ENCODE peak calls at places on chromosomes 4 and X, in five cellular contexts. Y, D, G, J and W are unnamed samples.

GRCh38 chrX:20968996-20969395 is 405.2 kb upstream of the CNKSR2 start:
- DNase-seq in G (no peak), J (no peak), Y (no peak), D (no peak), W (no peak)

GRCh38 chr4:124253080-124253479 is 459.5 kb downstream of the ANKRD50 start:
- DNase-seq in Y (peak), J (no peak), D (peak), G (no peak), W (peak)

GRCh38 chrX:151631822-151632221 is 63.4 kb upstream of the PRRG3 start:
- DNase-seq in G (no peak), D (no peak), Y (no peak), J (no peak), W (no peak)

GRCh38 chr4:152211936-152212675 is 323.8 kb downstream of the FBXW7 start:
- DNase-seq in D (no peak), J (no peak), Y (no peak), G (no peak), W (peak)

GRCh38 chr4:3530663-3531254 is 1.5 kb downstream of the LRPAP1 start:
- DNase-seq in D (no peak), Y (no peak), G (no peak), J (no peak), W (no peak)

GRCh38 chr4:3403104-3403906 is 38.5 kb upstream of the HGFAC start:
- DNase-seq in D (no peak), G (no peak), Y (no peak), J (no peak), W (no peak)

GRCh38 chr4:16794816-16795445 is 103.5 kb downstream of the LDB2 start:
- DNase-seq in J (peak), Y (no peak), G (peak), D (no peak), W (peak)

GRCh38 chr4:148443550-148444295 is 1.5 kb upstream of the NR3C2 start:
- DNase-seq in Y (no peak), D (no peak), J (peak), G (no peak), W (peak)

GRCh38 chr4:14445882-14446281 is 556.4 kb upstream of the CPEB2 start:
- DNase-seq in Y (no peak), D (no peak), J (no peak), G (no peak), W (no peak)

GRCh38 chr4:128354205-128354821 is 66.7 kb upstream of the PGRMC2 start:
- DNase-seq in G (peak), D (peak), Y (peak), J (no peak), W (peak)